ENCODE peak calls at places on chromosome 1, in six cellular contexts. G is activated CD4-positive, alpha-beta T cell treated with anti-CD3 and anti-CD28 coated beads, Interleukin-2, amount 50 U/mL, for 1 hour; C is cardiac muscle cell; S is AG08395; M is Right ventricle myocardium superior; R is activated naive CD4-positive, alpha-beta T cell treated with Interleukin-2 at 50 U/mL for 16 hours. N is an unnamed sample.
A peak's percentile ranks its signal among the peaks of the same experiment; 100 is the strongest.

GRCh38 chr1:187294421-187295201 is 465.9 kb downstream of the PLA2G4A start:
- DNase-seq in G (no peak), C (no peak), S (no peak), M (no peak), R (no peak), N (no peak)

GRCh38 chr1:226983247-226983997 is 43.3 kb downstream of the COQ8A start:
- DNase-seq in G (no peak), C (no peak), S (no peak), M (no peak), R (no peak), N (no peak)

GRCh38 chr1:32810358-32810757 is 6.8 kb downstream of the YARS1 start:
- DNase-seq in G (no peak), C (no peak), S (no peak), M (no peak), R (no peak), N (no peak)

GRCh38 chr1:53592521-53592982 is 133.4 kb downstream of the DMRTB1 start:
- DNase-seq in G (no peak), C (peak; percentile 92), S (peak; percentile 82), M (peak; percentile 48), R (no peak), N (no peak)

GRCh38 chr1:156104861-156105546 is 9.5 kb upstream of the LMNA start:
- DNase-seq in G (no peak), C (peak; percentile 75), S (peak; percentile 70), M (no peak), R (no peak), N (no peak)

GRCh38 chr1:15856888-15857287 is 9.4 kb downstream of the SPEN start:
- DNase-seq in G (no peak), C (no peak), S (no peak), M (no peak), R (no peak), N (no peak)

GRCh38 chr1:11397151-11397902 is 81.6 kb upstream of the DISP3 start:
- DNase-seq in G (no peak), C (no peak), S (no peak), M (no peak), R (no peak), N (no peak)

GRCh38 chr1:15691434-15692032 is 7.4 kb downstream of the PLEKHM2 start:
- DNase-seq in G (no peak), C (peak; percentile 38), S (peak; percentile 52), M (peak; percentile 68), R (no peak), N (no peak)

GRCh38 chr1:9852410-9853301 is 28.9 kb upstream of the CLSTN1 start:
- DNase-seq in G (no peak), C (peak; percentile 92), S (peak; percentile 90), M (no peak), R (no peak), N (no peak)

GRCh38 chr1:184456189-184456588 is 69.4 kb downstream of the C1orf21 start:
- DNase-seq in G (no peak), C (no peak), S (no peak), M (no peak), R (no peak), N (no peak)

GRCh38 chr1:201178718-201179117 is 11.9 kb upstream of the IGFN1 start:
- DNase-seq in G (no peak), C (no peak), S (no peak), M (no peak), R (no peak), N (no peak)

GRCh38 chr1:116826818-116827606 is 72.8 kb downstream of the CD2 start:
- DNase-seq in G (peak; percentile 34), C (peak; percentile 66), S (no peak), M (no peak), R (peak; percentile 74), N (peak; percentile 8)

GRCh38 chr1:43541721-43542401 is 11.2 kb downstream of the PTPRF start:
- DNase-seq in G (no peak), C (peak; percentile 50), S (peak; percentile 90), M (peak; percentile 86), R (no peak), N (no peak)

GRCh38 chr1:151680391-151680790 is 36.2 kb downstream of the CELF3 start:
- DNase-seq in G (no peak), C (peak; percentile 14), S (no peak), M (no peak), R (no peak), N (no peak)

GRCh38 chr1:52002038-52002917 is 11.8 kb upstream of the RAB3B start:
- DNase-seq in G (peak; percentile 7), C (peak; percentile 94), S (peak; percentile 90), M (no peak), R (peak; percentile 24), N (peak; percentile 77)

GRCh38 chr1:227895828-227896685 is 51.7 kb downstream of the WNT9A start:
- DNase-seq in G (no peak), C (peak; percentile 30), S (no peak), M (peak; percentile 54), R (peak; percentile 1), N (no peak)

GRCh38 chr1:217089239-217090014 is 366.2 kb upstream of the ESRRG start:
- DNase-seq in G (no peak), C (peak; percentile 78), S (no peak), M (peak; percentile 49), R (no peak), N (no peak)

GRCh38 chr1:9721606-9722377 is 70.3 kb downstream of the PIK3CD start:
- DNase-seq in G (peak; percentile 82), C (peak; percentile 32), S (no peak), M (no peak), R (peak; percentile 80), N (peak; percentile 82)

GRCh38 chr1:201291917-201292316 is 8.6 kb downstream of the PKP1 start:
- DNase-seq in G (no peak), C (no peak), S (no peak), M (no peak), R (no peak), N (no peak)